ENCODE peak calls at places on chromosomes 11 and 22, in six cellular contexts. W is lower lobe of right lung, P is astrocyte of the cerebellum, U is spleen, F is brain microvascular endothelial cell, H is neural crest cell. J is an unnamed sample.

GRCh38 chr11:22829231-22830081 is at the start of gene SVIP:
- DNase-seq in F (peak; percentile 83), U (peak; percentile 98), P (peak; percentile 86), H (peak; percentile 98), W (peak; percentile 96), J (peak; percentile 98)

GRCh38 chr11:131685206-131685605 is 314.8 kb downstream of the NTM start:
- DNase-seq in F (no peak), W (no peak), H (no peak), P (no peak), U (no peak), J (no peak)

GRCh38 chr11:32332990-32333334 is 102.4 kb downstream of the WT1 start:
- DNase-seq in P (no peak), U (no peak), W (no peak), H (no peak), F (no peak), J (no peak)

GRCh38 chr11:6219359-6219758 is 14.0 kb downstream of the C11orf42 start:
- DNase-seq in U (no peak), P (peak; percentile 80), W (no peak), H (no peak), F (peak; percentile 76), J (no peak)

GRCh38 chr22:31250740-31251330 is 38.7 kb downstream of the LIMK2 start:
- DNase-seq in U (no peak), F (no peak), H (no peak), P (no peak), W (no peak), J (no peak)

GRCh38 chr22:27984723-27985122 is 65.7 kb upstream of the PITPNB start:
- DNase-seq in F (no peak), H (no peak), P (no peak), U (no peak), W (no peak), J (no peak)

GRCh38 chr11:74307409-74307808 is 4.0 kb downstream of the P4HA3 start:
- DNase-seq in W (no peak), F (peak; percentile 75), U (no peak), P (peak; percentile 71), H (no peak), J (no peak)

GRCh38 chr11:76659672-76660532 is 10.6 kb downstream of the LRRC32 start:
- DNase-seq in F (no peak), H (no peak), U (peak; percentile 73), W (peak; percentile 34), P (no peak), J (peak; percentile 64)

GRCh38 chr22:36839356-36840073 is 21.3 kb upstream of the NCF4 start:
- DNase-seq in W (no peak), U (no peak), P (no peak), F (no peak), H (no peak), J (no peak)

GRCh38 chr22:39646614-39647210 is 76.2 kb downstream of the CACNA1I start:
- DNase-seq in W (no peak), P (no peak), H (no peak), F (no peak), U (no peak), J (no peak)

GRCh38 chr11:94194712-94195111 is 66.1 kb downstream of the PANX1 start:
- DNase-seq in F (no peak), W (no peak), H (no peak), U (no peak), P (no peak), J (no peak)

GRCh38 chr11:72039108-72039850 is 40.6 kb downstream of the IL18BP start:
- DNase-seq in F (no peak), P (no peak), U (no peak), W (peak; percentile 80), H (no peak), J (no peak)

GRCh38 chr22:35434061-35434750 is 34.3 kb downstream of the MCM5 start:
- DNase-seq in W (no peak), U (no peak), P (no peak), H (no peak), F (no peak), J (no peak)

GRCh38 chr22:50112151-50113118 is 22.6 kb downstream of the MOV10L1 start:
- DNase-seq in F (peak; percentile 85), U (no peak), W (no peak), P (no peak), H (no peak), J (no peak)

GRCh38 chr11:123430736-123431356 is 777 bp downstream of the GRAMD1B start:
- DNase-seq in P (no peak), W (peak; percentile 91), H (peak; percentile 32), U (peak; percentile 95), F (peak; percentile 24), J (peak; percentile 88)

GRCh38 chr11:65921033-65921555 is 1.9 kb downstream of the DRAP1 start:
- DNase-seq in P (no peak), W (no peak), U (no peak), H (no peak), F (no peak), J (no peak)

GRCh38 chr11:14789879-14790484 is 102.0 kb downstream of the CYP2R1 start:
- DNase-seq in H (no peak), F (no peak), U (no peak), P (peak; percentile 2), W (no peak), J (no peak)

GRCh38 chr11:117220568-117220967 is 11.3 kb downstream of the PCSK7 start:
- DNase-seq in U (no peak), H (no peak), P (no peak), F (no peak), W (no peak), J (peak; percentile 87)

DNA sequence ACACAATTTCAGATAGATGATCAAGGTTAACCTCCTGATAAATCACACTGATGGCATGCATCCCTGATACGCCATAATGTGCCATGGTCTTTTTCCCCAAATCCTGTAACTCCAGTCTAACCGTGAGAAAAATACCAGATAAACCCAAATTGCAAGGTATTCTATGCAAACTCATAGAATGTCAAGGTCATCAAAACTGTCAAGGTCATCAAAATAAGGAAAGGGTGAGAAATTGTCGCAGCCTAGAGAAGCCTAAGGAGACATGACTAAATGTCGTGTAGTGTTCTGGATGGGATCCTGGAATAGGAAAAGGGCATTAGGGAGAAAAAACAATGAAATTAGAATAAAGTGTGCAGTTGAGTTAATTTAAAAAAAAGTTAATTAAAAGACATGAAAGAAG is 4.7 kb downstream of the TTC12 start:
- DNase-seq in H (no peak), F (no peak), P (no peak), W (no peak), U (no peak), J (no peak)
- TF ChIP-seq CTCF in H (no peak), F (no peak), P (no peak), W (no peak), U (no peak), J (no peak)

DNA sequence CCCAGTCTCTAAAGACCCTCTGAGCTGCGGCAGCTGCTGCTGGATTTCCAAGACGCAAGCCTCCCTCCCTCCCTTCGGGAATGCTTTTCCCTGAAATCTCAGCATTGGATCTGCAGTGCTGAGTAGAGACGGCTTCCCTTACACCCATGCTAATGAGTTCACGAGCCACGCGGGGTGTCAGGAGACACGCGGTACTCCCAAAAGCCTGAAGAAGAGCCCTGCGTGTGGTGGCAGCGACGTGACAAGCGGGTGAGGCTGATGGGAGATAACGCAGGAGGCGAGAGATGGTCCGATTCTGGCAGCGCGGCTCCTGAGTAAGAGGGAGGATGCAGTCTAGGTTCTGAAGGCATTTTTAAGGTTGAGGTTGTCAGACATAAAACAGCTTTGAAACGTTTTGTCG is 74.4 kb upstream of the ASPHD2 start:
- DNase-seq in P (no peak), H (no peak), U (no peak), W (no peak), F (no peak), J (no peak)
- TF ChIP-seq CTCF in P (no peak), H (no peak), U (no peak), W (no peak), F (no peak), J (no peak)

GRCh38 chr11:37695283-37695682 is 1097.2 kb upstream of the RAG2 start:
- DNase-seq in F (no peak), U (no peak), W (no peak), H (no peak), P (no peak), J (no peak)
- TF ChIP-seq CTCF in F (no peak), U (no peak), W (no peak), H (no peak), P (no peak), J (no peak)

DNA sequence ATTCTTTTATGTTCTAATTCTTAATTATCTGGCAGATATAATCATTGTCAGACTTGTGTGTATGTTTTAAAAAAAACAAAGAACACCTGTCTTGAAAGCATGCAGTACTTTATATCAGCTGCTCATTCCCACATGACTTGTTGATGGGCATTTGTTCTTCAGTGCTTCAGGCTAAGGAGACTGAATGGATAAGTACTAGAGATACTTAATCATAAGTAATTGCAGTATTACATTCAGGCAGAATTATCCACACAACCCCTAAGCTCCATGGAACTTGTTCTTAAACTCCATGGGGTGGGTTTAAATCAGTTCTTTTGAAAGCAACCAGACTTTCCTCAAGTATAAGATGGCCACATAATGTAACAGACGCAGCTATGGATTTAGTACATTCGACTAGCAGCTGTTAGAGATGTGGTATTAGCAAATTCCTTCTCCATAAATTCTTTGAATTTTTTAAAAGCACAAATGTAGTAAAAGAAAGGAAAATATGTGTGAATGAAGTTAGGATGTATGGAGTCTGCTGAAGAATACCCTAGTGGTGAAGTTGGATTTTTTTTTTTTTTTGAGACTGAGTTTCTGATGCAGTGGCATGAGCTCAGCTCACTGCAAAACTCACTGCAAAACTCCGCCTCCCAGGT is 3.0 kb downstream of the JAM3 start:
- DNase-seq in H (no peak), P (no peak), F (no peak), U (no peak), W (no peak), J (no peak)
- TF ChIP-seq CTCF in H (peak; percentile 54), P (no peak), F (peak; percentile 13), U (no peak), W (no peak), J (no peak)

GRCh38 chr11:34468209-34468841 is 29.6 kb downstream of the CAT start:
- DNase-seq in H (no peak), U (no peak), F (peak; percentile 34), W (no peak), P (no peak), J (no peak)
- TF ChIP-seq CTCF in H (peak; percentile 62), U (peak; percentile 45), F (peak; percentile 80), W (peak; percentile 68), P (peak; percentile 66), J (peak; percentile 62)

DNA sequence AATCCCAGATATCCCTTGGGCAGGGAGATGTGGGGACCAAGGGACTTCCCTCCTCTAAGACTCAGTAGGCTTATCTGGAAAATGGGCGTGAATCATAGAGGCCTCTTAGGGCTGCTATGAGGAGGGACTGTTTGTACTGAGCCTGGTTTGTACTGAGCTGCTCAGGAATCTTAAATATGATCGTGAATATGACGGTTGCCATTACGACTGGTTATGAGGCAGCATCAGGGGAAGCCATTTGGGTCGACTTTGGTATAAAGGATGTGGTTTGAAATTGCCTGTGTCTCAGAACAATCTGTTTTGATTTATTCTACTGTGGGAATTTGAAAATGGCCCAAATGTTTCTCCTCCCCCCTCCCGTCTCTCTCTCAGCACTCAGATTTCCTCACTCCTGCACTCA is 20.6 kb downstream of the TSPAN18 start:
- DNase-seq in P (no peak), F (no peak), H (no peak), W (no peak), U (no peak), J (no peak)
- TF ChIP-seq CTCF in P (no peak), F (no peak), H (no peak), W (no peak), U (no peak), J (no peak)

J was measured in kidney.